ENCODE peak calls at places on chromosomes 16 and 17, in five cellular contexts. L is activated CD4-positive, alpha-beta T cell treated with anti-CD3 and anti-CD28 coated beads for 48 hours; N is AG10803; K is brain microvascular endothelial cell; A is activated T-helper 1 cell treated with anti-CD3 and anti-CD28 coated beads, Interleukin-12 subunit alpha, Interleukin-12 subunit beta, Interleukin-2, Interleukin-4 antibody, amounts not matched to agents 30 ng/mL and 10 ng/mL and 1 ng/mL, durations not matched to agents 14 hours and 24 hours and 36 hours. J is an unnamed sample.

GRCh38 chr17:11144358-11145233 is 96.4 kb upstream of the SHISA6 start:
- DNase-seq in L (peak), N (peak), K (no peak), A (no peak), J (peak)

GRCh38 chr17:44362964-44363612 is 565 bp downstream of the FAM171A2 start:
- DNase-seq in L (peak), N (no peak), K (no peak), A (no peak), J (no peak)

GRCh38 chr17:60079401-60079861 is 710 bp upstream of the HEATR6 start:
- DNase-seq in L (no peak), N (peak), K (no peak), A (no peak), J (no peak)

GRCh38 chr17:41013181-41013580 is 4.3 kb upstream of the KRTAP3-1 start:
- DNase-seq in L (no peak), N (peak), K (no peak), A (no peak), J (no peak)

GRCh38 chr16:74847202-74847601 is 72.6 kb upstream of the FA2H start:
- DNase-seq in L (no peak), N (no peak), K (no peak), A (no peak), J (no peak)

GRCh38 chr16:56558024-56558747 is 6.7 kb upstream of the MT4 start:
- DNase-seq in L (no peak), N (peak), K (peak), A (no peak), J (no peak)

GRCh38 chr17:6084226-6085161 is 14.3 kb downstream of the WSCD1 start:
- DNase-seq in L (no peak), N (no peak), K (no peak), A (no peak), J (no peak)

GRCh38 chr17:49444384-49444783 is 29.7 kb upstream of the PHB1 start:
- DNase-seq in L (no peak), N (no peak), K (no peak), A (no peak), J (no peak)

GRCh38 chr17:75994802-75995350 is 5.8 kb upstream of the CDK3 start:
- DNase-seq in L (no peak), N (no peak), K (no peak), A (no peak), J (no peak)

GRCh38 chr16:12531937-12532336 is 271.8 kb downstream of the CPPED1 start:
- DNase-seq in L (peak), N (peak), K (peak), A (no peak), J (no peak)

GRCh38 chr16:63813862-63814261 is 1308.0 kb downstream of the CDH11 start:
- DNase-seq in L (no peak), N (no peak), K (no peak), A (no peak), J (no peak)

GRCh38 chr17:65403129-65403528 is 158.3 kb downstream of the AXIN2 start:
- DNase-seq in L (no peak), N (no peak), K (no peak), A (no peak), J (no peak)

GRCh38 chr17:2814499-2815341 is 18.5 kb downstream of the RAP1GAP2 start:
- DNase-seq in L (peak), N (no peak), K (no peak), A (peak), J (peak)

GRCh38 chr16:85465328-85466307 is 147.5 kb upstream of the GSE1 start:
- DNase-seq in L (no peak), N (peak), K (no peak), A (no peak), J (no peak)

GRCh38 chr17:13922885-13923284 is 146.4 kb upstream of the COX10 start:
- DNase-seq in L (no peak), N (no peak), K (no peak), A (no peak), J (no peak)

GRCh38 chr17:20922128-20922670 is 120.6 kb downstream of the USP22 start:
- DNase-seq in L (no peak), N (peak), K (peak), A (no peak), J (no peak)

GRCh38 chr17:38748329-38749221 is at the start of gene PCGF2:
- DNase-seq in L (no peak), N (peak), K (peak), A (no peak), J (peak)

GRCh38 chr16:60166111-60166510 is 1432.0 kb upstream of the GOT2 start:
- DNase-seq in L (no peak), N (no peak), K (no peak), A (no peak), J (no peak)

J was measured in activated CD8-positive, alpha-beta T cell treated with anti-CD3 and anti-CD28 coated beads for 36 hours.